ENCODE peak calls at places on chromosomes 6 and 20, in nine cellular contexts. U, G, N, D, O, C, W, Y and F are unnamed samples.

GRCh38 chr20:38032585-38033329 is 499 bp downstream of the TTI1 start:
- DNase-seq in U (peak; percentile 71), G (peak; percentile 29), N (peak; percentile 74), D (peak; percentile 50), O (peak; percentile 70), C (peak; percentile 27), W (no peak), Y (no peak), F (peak; percentile 84)

GRCh38 chr20:48238781-48239180 is 453.5 kb upstream of the SULF2 start:
- DNase-seq in U (no peak), G (no peak), N (no peak), D (no peak), O (no peak), C (no peak), W (peak; percentile 1), Y (no peak), F (no peak)

GRCh38 chr20:382291-383115 is 1.9 kb downstream of the TRIB3 start:
- DNase-seq in U (no peak), G (no peak), N (no peak), D (no peak), O (no peak), C (no peak), W (no peak), Y (no peak), F (no peak)

GRCh38 chr6:147205690-147206600 is 1.7 kb downstream of the STXBP5 start:
- DNase-seq in U (no peak), G (no peak), N (no peak), D (no peak), O (no peak), C (peak; percentile 30), W (peak; percentile 5), Y (peak; percentile 32), F (no peak)

GRCh38 chr6:44128020-44128917 is 915 bp downstream of the TMEM63B start:
- DNase-seq in U (peak; percentile 66), G (no peak), N (peak; percentile 66), D (peak; percentile 74), O (peak; percentile 41), C (peak; percentile 71), W (no peak), Y (peak; percentile 33), F (peak; percentile 44)

GRCh38 chr20:41321003-41321402 is 3.5 kb upstream of the ZHX3 start:
- DNase-seq in U (no peak), G (no peak), N (no peak), D (no peak), O (no peak), C (no peak), W (no peak), Y (no peak), F (no peak)

GRCh38 chr6:149545258-149545753 is 537 bp downstream of the PPIL4 start:
- DNase-seq in U (peak; percentile 40), G (no peak), N (peak; percentile 25), D (peak; percentile 57), O (peak; percentile 66), C (peak; percentile 66), W (peak; percentile 73), Y (peak; percentile 70), F (peak; percentile 78)

GRCh38 chr6:41371461-41371991 is 36.1 kb downstream of the NCR2 start:
- DNase-seq in U (no peak), G (no peak), N (peak; percentile 21), D (peak; percentile 51), O (no peak), C (peak; percentile 60), W (peak; percentile 42), Y (peak; percentile 68), F (no peak)

GRCh38 chr6:150895898-150896632 is 30.6 kb downstream of the MTHFD1L start:
- DNase-seq in U (no peak), G (no peak), N (no peak), D (no peak), O (no peak), C (no peak), W (no peak), Y (no peak), F (no peak)

GRCh38 chr6:150894191-150894744 is 28.8 kb downstream of the MTHFD1L start:
- DNase-seq in U (no peak), G (no peak), N (no peak), D (no peak), O (no peak), C (no peak), W (no peak), Y (no peak), F (no peak)

GRCh38 chr6:150897400-150897943 is 32.0 kb downstream of the MTHFD1L start:
- DNase-seq in U (peak; percentile 34), G (peak; percentile 31), N (peak; percentile 35), D (no peak), O (peak; percentile 79), C (no peak), W (no peak), Y (peak; percentile 40), F (no peak)

GRCh38 chr6:150891886-150892485 is 26.5 kb downstream of the MTHFD1L start:
- DNase-seq in U (peak; percentile 27), G (peak; percentile 49), N (peak; percentile 35), D (peak; percentile 73), O (peak; percentile 79), C (peak; percentile 72), W (peak; percentile 88), Y (peak; percentile 67), F (peak; percentile 68)

DNA sequence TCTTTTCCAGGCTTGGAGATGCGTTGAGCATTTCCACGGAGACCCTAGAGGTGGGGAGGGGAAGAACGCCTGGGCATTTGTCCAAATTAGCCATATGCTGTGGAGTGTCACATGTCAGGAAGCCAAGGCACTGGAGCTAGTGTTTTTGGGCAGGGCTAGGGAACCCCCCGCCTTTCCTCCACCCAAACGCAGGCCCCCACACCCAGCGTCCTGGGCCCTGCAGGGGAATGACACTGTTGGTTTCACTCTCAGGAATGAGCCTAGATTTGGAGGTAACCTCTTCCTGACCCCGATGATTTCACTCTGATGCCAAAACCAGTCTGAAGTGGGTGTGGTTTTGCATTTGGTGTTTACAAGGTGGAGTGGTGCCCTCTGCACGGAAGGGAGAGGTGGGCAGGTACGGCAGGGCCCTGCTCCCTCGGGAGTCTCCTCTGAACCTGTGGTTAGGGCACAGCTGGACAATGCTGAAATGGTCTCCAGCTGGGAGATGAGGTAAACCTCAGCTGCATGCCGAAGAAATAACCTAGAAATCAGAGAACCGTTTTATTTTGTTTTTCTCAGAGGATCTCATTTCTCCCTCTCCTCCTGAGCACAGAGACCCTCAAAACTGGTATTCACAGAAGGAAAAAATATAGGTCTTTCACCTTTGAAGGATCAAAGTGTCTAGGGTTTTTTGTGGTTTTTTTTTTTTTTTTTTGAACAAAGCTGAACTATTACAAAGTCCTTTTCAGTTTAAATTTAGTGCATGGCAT is 29.6 kb downstream of the MTHFD1L start:
- DNase-seq in U (peak; percentile 38), G (peak; percentile 57), N (peak; percentile 30), D (no peak), O (peak; percentile 87), C (no peak), W (peak; percentile 62), Y (peak; percentile 72), F (peak; percentile 29)
- TF ChIP-seq CTCF in U (no peak), G (no peak), N (no peak), D (no peak), O (no peak), C (no peak), W (peak; percentile 10), Y (peak; percentile 10), F (no peak)

GRCh38 chr20:7025635-7026034 is 258.1 kb downstream of the BMP2 start:
- DNase-seq in U (no peak), G (no peak), N (no peak), D (no peak), O (no peak), C (no peak), W (no peak), Y (no peak), F (no peak)

GRCh38 chr20:7029005-7029404 is 261.5 kb downstream of the BMP2 start:
- DNase-seq in U (no peak), G (no peak), N (no peak), D (no peak), O (no peak), C (no peak), W (no peak), Y (no peak), F (no peak)

GRCh38 chr20:7031222-7031621 is 263.7 kb downstream of the BMP2 start:
- DNase-seq in U (no peak), G (no peak), N (no peak), D (no peak), O (no peak), C (no peak), W (no peak), Y (no peak), F (no peak)
- TF ChIP-seq CTCF in U (no peak), G (no peak), N (peak; percentile 39), D (no peak), O (peak; percentile 9), C (no peak), W (no peak), Y (peak; percentile 20), F (no peak)

GRCh38 chr6:55954436-55954835 is 79.0 kb upstream of the BMP5 start:
- DNase-seq in U (no peak), G (no peak), N (no peak), D (no peak), O (no peak), C (no peak), W (no peak), Y (no peak), F (no peak)

GRCh38 chr6:55950071-55950814 is 74.9 kb upstream of the BMP5 start:
- DNase-seq in U (no peak), G (no peak), N (no peak), D (peak; percentile 41), O (no peak), C (no peak), W (no peak), Y (no peak), F (no peak)

GRCh38 chr6:55957961-55958422 is 82.6 kb upstream of the BMP5 start:
- DNase-seq in U (no peak), G (no peak), N (no peak), D (no peak), O (no peak), C (no peak), W (peak; percentile 33), Y (peak; percentile 27), F (no peak)

GRCh38 chr6:55955684-55956083 is 80.3 kb upstream of the BMP5 start:
- DNase-seq in U (no peak), G (no peak), N (no peak), D (no peak), O (no peak), C (no peak), W (no peak), Y (no peak), F (no peak)

DNA sequence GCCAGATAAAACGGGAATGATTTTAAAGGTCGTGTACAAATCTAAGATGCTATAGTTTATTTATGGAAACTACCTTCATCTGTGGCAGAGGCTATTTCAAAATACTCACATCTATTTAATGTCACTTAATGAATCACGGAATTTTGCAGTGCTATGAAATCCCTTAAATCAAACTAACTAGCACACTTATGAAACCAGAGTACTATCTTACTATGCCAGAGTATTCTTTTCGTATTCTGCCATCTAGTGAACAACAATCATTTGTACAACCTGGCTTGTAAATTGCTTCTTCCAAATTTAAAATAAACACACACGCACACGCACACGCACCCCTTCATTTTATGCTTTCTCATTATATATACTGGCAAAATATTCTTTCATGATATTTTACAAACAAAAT is 78.0 kb upstream of the BMP5 start:
- DNase-seq in U (no peak), G (no peak), N (no peak), D (no peak), O (peak; percentile 14), C (no peak), W (peak; percentile 74), Y (peak; percentile 36), F (no peak)
- TF ChIP-seq CTCF in U (no peak), G (no peak), N (no peak), D (peak; percentile 17), O (no peak), C (no peak), W (peak; percentile 66), Y (peak; percentile 30), F (no peak)

DNA sequence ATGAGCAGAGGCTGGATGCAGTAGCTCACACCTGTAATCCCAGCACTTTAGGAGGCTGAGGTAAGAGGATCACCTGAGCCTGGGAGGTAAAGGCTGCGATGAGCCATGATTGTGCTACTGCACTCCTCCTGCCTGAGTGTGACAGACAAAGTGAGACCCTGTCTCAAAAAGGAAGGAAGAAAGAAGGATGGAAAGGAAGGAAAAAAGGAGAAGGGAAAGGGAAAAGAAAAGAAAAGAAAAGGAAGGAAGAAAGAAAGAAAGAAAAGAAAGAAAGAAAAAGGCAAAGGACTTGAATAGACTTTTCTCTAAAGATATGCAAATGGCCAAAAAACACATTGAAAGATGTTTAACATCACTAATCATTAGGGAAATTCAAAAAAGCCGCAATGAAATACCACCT is 215.3 kb upstream of the MYLIP start:
- DNase-seq in U (no peak), G (no peak), N (no peak), D (no peak), O (no peak), C (no peak), W (no peak), Y (no peak), F (no peak)
- TF ChIP-seq CTCF in U (no peak), G (no peak), N (no peak), D (no peak), O (no peak), C (no peak), W (no peak), Y (no peak), F (no peak)